ENCODE peak calls at places on chromosomes 4 and X, in eight cellular contexts. One of them, this sample, is unnamed. For H3K27me3, the result is how much of the 10 kb centered on the place peaks cover.

GRCh38 chr4:182885738-182886077 is 31.5 kb downstream of the DCTD start:
- DNase-seq in left lung: no peak
- DNase-seq in K562: no peak
- DNase-seq in transverse colon: no peak
- DNase-seq in mammary epithelial cell: no peak
- DNase-seq in body of pancreas: no peak
- DNase-seq in astrocyte: peak
- DNase-seq in bronchial epithelial cell: no peak
- DNase-seq in this sample: no peak

GRCh38 chr4:6574747-6575502 is at the start of gene MAN2B2:
- DNase-seq in left lung: peak
- DNase-seq in K562: peak
- DNase-seq in transverse colon: peak
- DNase-seq in mammary epithelial cell: peak
- DNase-seq in body of pancreas: peak
- DNase-seq in astrocyte: peak
- DNase-seq in bronchial epithelial cell: peak
- DNase-seq in this sample: peak

GRCh38 chrX:22404297-22404696 is 131.6 kb downstream of the CBLL2 start:
- DNase-seq in left lung: no peak
- DNase-seq in K562: no peak
- DNase-seq in transverse colon: no peak
- DNase-seq in mammary epithelial cell: no peak
- DNase-seq in body of pancreas: no peak
- DNase-seq in astrocyte: no peak
- DNase-seq in bronchial epithelial cell: no peak
- DNase-seq in this sample: no peak

GRCh38 chr4:148574502-148574901 is 132.3 kb upstream of the NR3C2 start:
- DNase-seq in left lung: no peak
- DNase-seq in K562: no peak
- DNase-seq in transverse colon: no peak
- DNase-seq in mammary epithelial cell: peak
- DNase-seq in body of pancreas: no peak
- DNase-seq in astrocyte: peak
- DNase-seq in bronchial epithelial cell: no peak
- DNase-seq in this sample: no peak

GRCh38 chr4:147498031-147498700 is 17.3 kb downstream of the EDNRA start:
- DNase-seq in left lung: no peak
- DNase-seq in K562: no peak
- DNase-seq in transverse colon: no peak
- DNase-seq in mammary epithelial cell: peak
- DNase-seq in body of pancreas: no peak
- DNase-seq in astrocyte: peak
- DNase-seq in bronchial epithelial cell: peak
- DNase-seq in this sample: no peak

GRCh38 chr4:2259036-2259540 is 2.8 kb downstream of the MXD4 start:
- DNase-seq in left lung: no peak
- DNase-seq in K562: no peak
- DNase-seq in transverse colon: peak
- DNase-seq in mammary epithelial cell: no peak
- DNase-seq in body of pancreas: no peak
- DNase-seq in astrocyte: no peak
- DNase-seq in bronchial epithelial cell: no peak
- DNase-seq in this sample: no peak

GRCh38 chr4:126627255-126627654 is 1005.5 kb upstream of the INTU start:
- DNase-seq in left lung: no peak
- DNase-seq in K562: peak
- DNase-seq in transverse colon: no peak
- DNase-seq in mammary epithelial cell: peak
- DNase-seq in body of pancreas: no peak
- DNase-seq in astrocyte: no peak
- DNase-seq in bronchial epithelial cell: peak
- DNase-seq in this sample: no peak

GRCh38 chrX:149851864-149852263 is 29.1 kb upstream of the MAGEA8 start:
- DNase-seq in left lung: no peak
- DNase-seq in K562: no peak
- DNase-seq in transverse colon: no peak
- DNase-seq in mammary epithelial cell: no peak
- DNase-seq in body of pancreas: no peak
- DNase-seq in astrocyte: no peak
- DNase-seq in bronchial epithelial cell: no peak
- DNase-seq in this sample: no peak

GRCh38 chrX:120419465-120419864 is 49.6 kb downstream of the LAMP2 start:
- DNase-seq in left lung: no peak
- DNase-seq in K562: no peak
- DNase-seq in transverse colon: peak
- DNase-seq in mammary epithelial cell: no peak
- DNase-seq in body of pancreas: no peak
- DNase-seq in astrocyte: no peak
- DNase-seq in bronchial epithelial cell: no peak
- DNase-seq in this sample: no peak

GRCh38 chr4:47068986-47069385 is 37.6 kb downstream of the GABRB1 start:
- DNase-seq in left lung: no peak
- DNase-seq in K562: no peak
- DNase-seq in transverse colon: no peak
- DNase-seq in mammary epithelial cell: no peak
- DNase-seq in body of pancreas: no peak
- DNase-seq in astrocyte: peak
- DNase-seq in bronchial epithelial cell: no peak
- DNase-seq in this sample: no peak

GRCh38 chr4:1975880-1976279 is 32.9 kb downstream of the NELFA start:
- DNase-seq in left lung: no peak
- DNase-seq in K562: no peak
- DNase-seq in transverse colon: no peak
- DNase-seq in mammary epithelial cell: no peak
- DNase-seq in body of pancreas: no peak
- DNase-seq in astrocyte: no peak
- DNase-seq in bronchial epithelial cell: no peak
- DNase-seq in this sample: no peak

GRCh38 chr4:74037076-74037475 is 1.4 kb downstream of the CXCL3 start:
- DNase-seq in left lung: no peak
- DNase-seq in K562: peak
- DNase-seq in transverse colon: no peak
- DNase-seq in mammary epithelial cell: no peak
- DNase-seq in body of pancreas: no peak
- DNase-seq in astrocyte: no peak
- DNase-seq in bronchial epithelial cell: no peak
- DNase-seq in this sample: no peak

GRCh38 chr4:58357947-58358346 is 1247.8 kb upstream of the IGFBP7 start:
- DNase-seq in left lung: no peak
- DNase-seq in K562: no peak
- DNase-seq in transverse colon: no peak
- DNase-seq in mammary epithelial cell: no peak
- DNase-seq in body of pancreas: no peak
- DNase-seq in astrocyte: no peak
- DNase-seq in bronchial epithelial cell: no peak
- DNase-seq in this sample: no peak

GRCh38 chr4:145920205-145920604 is 18.4 kb downstream of the ZNF827 start:
- DNase-seq in left lung: no peak
- DNase-seq in K562: no peak
- DNase-seq in transverse colon: no peak
- DNase-seq in mammary epithelial cell: peak
- DNase-seq in body of pancreas: no peak
- DNase-seq in astrocyte: peak
- DNase-seq in bronchial epithelial cell: no peak
- DNase-seq in this sample: peak

GRCh38 chr4:25782482-25782881 is 80.3 kb downstream of the SEL1L3 start:
- DNase-seq in left lung: no peak
- DNase-seq in K562: no peak
- DNase-seq in transverse colon: no peak
- DNase-seq in mammary epithelial cell: no peak
- DNase-seq in body of pancreas: no peak
- DNase-seq in astrocyte: no peak
- DNase-seq in bronchial epithelial cell: no peak
- DNase-seq in this sample: no peak

DNA sequence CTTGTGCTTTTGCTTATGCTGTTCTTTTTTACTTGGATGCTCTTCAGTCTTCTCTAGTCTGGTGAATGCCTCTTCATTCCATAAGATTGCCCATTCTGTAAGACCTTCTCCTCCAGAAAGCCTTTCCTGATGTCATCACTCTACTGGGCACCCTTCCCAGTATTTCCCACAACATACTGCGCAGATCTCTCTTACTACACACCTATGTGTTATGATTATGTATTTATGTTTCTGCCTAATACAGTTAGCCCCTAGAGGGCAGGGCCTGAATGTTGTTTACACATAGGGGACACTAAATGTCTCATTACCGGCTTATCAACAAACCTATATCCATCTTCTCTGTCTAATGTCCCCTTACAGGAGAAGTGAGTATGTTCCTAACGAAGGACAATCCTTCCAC is 21.1 kb downstream of the AIFM1 start:
- DNase-seq in left lung: no peak
- DNase-seq in K562: no peak
- DNase-seq in transverse colon: no peak
- DNase-seq in mammary epithelial cell: peak
- DNase-seq in body of pancreas: no peak
- DNase-seq in astrocyte: peak
- DNase-seq in bronchial epithelial cell: peak
- DNase-seq in this sample: no peak
- H3K4me3 ChIP-seq in left lung: no peak
- H3K4me3 ChIP-seq in K562: no peak
- H3K4me3 ChIP-seq in transverse colon: no peak
- H3K4me3 ChIP-seq in mammary epithelial cell: no peak
- H3K4me3 ChIP-seq in body of pancreas: no peak
- H3K4me3 ChIP-seq in astrocyte: no peak
- H3K4me3 ChIP-seq in bronchial epithelial cell: no peak
- H3K4me3 ChIP-seq in this sample: no peak

DNA sequence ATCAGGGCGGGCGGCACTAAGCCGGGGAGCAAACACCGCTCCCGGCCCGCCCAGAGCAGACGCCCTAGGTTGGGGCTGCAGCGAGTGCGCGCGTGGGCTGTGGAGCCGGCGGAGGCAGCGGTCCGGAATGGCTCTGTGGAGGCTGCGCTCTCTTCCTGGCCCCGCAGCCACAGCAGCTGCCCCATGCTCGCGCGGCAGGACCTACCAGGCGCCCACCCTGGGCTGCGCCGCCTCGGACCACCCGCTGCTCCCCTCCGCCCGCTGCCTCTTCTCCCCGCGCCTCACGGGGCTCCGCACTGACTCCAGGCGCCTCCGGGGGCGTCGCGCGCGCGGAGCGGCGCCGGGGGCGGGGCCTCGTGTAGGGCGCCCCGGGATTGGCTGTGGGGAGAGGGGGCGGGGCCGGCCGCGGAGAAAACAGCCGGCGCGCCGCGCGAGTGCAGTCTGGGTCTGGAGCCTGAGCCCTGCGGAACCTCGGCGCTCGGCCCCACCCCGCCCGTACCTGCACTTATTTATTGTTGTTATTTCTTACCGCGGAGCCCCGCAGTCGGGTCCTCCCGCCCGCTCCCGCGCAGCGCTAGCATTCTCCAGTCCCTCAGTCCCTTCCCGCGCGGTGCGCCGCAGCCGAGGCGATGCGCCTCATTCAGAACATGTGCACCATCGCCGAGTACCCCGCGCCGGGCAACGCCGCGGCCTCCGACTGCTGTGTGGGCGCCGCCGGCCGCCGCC is at the start of gene RASL11B:
- DNase-seq in left lung: peak
- DNase-seq in K562: peak
- DNase-seq in transverse colon: peak
- DNase-seq in mammary epithelial cell: peak
- DNase-seq in body of pancreas: peak
- DNase-seq in astrocyte: peak
- DNase-seq in bronchial epithelial cell: peak
- DNase-seq in this sample: no peak
- TF ChIP-seq CTCF in left lung: peak
- TF ChIP-seq CTCF in K562: no peak
- TF ChIP-seq CTCF in transverse colon: peak
- TF ChIP-seq CTCF in mammary epithelial cell: no peak
- TF ChIP-seq CTCF in body of pancreas: peak
- TF ChIP-seq CTCF in astrocyte: no peak
- TF ChIP-seq CTCF in bronchial epithelial cell: no peak
- TF ChIP-seq CTCF in this sample: peak

DNA sequence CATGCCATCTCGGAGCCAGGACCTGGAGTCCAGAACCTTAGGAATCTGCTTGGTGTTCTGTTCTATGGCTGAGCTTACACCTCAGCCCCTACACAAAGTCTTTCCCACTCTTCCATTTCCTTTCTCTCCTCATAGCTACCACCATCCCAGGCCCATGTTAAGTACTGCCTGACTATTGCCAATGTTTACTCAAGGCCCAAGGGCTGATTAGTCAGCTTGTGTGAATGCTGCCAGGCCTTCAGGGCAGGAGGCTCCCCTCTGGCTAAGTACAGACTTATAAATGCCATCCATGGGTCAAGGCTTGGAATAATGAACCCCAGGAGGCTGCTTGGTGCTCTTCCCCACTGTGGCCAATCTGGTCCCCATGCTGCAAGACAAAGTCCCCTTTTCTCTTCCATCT is 411.6 kb upstream of the MAGEB18 start:
- DNase-seq in left lung: no peak
- DNase-seq in K562: no peak
- DNase-seq in transverse colon: no peak
- DNase-seq in mammary epithelial cell: no peak
- DNase-seq in body of pancreas: peak
- DNase-seq in astrocyte: no peak
- DNase-seq in bronchial epithelial cell: peak
- DNase-seq in this sample: no peak
- H3K27me3 ChIP-seq in left lung: under half
- H3K27me3 ChIP-seq in K562: under half
- H3K27me3 ChIP-seq in transverse colon: under half
- H3K27me3 ChIP-seq in mammary epithelial cell: under half
- H3K27me3 ChIP-seq in body of pancreas: under half
- H3K27me3 ChIP-seq in astrocyte: under half
- H3K27me3 ChIP-seq in bronchial epithelial cell: under half
- H3K27me3 ChIP-seq in this sample: under half

DNA sequence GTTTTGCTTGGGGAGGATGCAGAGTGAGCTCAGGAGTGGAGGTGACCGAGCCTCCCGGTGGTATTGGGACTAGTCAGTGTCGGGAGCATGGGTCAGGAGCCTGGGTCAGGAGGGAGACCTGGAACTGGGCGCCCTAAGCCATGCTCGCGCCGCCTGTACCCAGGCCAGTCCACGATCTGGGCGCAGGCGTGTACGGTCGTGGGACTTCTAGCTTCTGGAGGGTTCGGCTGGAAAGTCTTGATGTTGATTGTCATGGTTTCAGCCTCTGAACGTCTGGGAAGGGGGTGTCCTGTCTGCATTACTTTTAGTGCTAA is 244 bp downstream of the EIF2S3 start:
- DNase-seq in left lung: no peak
- DNase-seq in K562: peak
- DNase-seq in transverse colon: no peak
- DNase-seq in mammary epithelial cell: no peak
- DNase-seq in body of pancreas: no peak
- DNase-seq in astrocyte: no peak
- DNase-seq in bronchial epithelial cell: no peak
- DNase-seq in this sample: no peak
- H3K4me3 ChIP-seq in left lung: no peak
- H3K4me3 ChIP-seq in K562: no peak
- H3K4me3 ChIP-seq in transverse colon: peak
- H3K4me3 ChIP-seq in mammary epithelial cell: no peak
- H3K4me3 ChIP-seq in body of pancreas: peak
- H3K4me3 ChIP-seq in astrocyte: no peak
- H3K4me3 ChIP-seq in bronchial epithelial cell: peak
- H3K4me3 ChIP-seq in this sample: peak